ENCODE peak calls at places on chromosomes 2 and 18, in six cellular contexts. One of them, this sample, is unnamed. For H3K4me1, the result is how much of the 10 kb centered on the place peaks cover.

GRCh38 chr2:88057437-88057844 is 1.9 kb upstream of the KRCC1 start:
- DNase-seq in PC-9: no peak
- DNase-seq in neural progenitor cell: no peak
- DNase-seq in kidney: no peak
- DNase-seq in Panc1: no peak
- DNase-seq in CD8-positive, alpha-beta T cell: no peak
- DNase-seq in this sample: no peak

GRCh38 chr18:58349650-58350049 is 279.2 kb downstream of the ALPK2 start:
- DNase-seq in PC-9: no peak
- DNase-seq in neural progenitor cell: no peak
- DNase-seq in kidney: no peak
- DNase-seq in Panc1: no peak
- DNase-seq in CD8-positive, alpha-beta T cell: no peak
- DNase-seq in this sample: no peak

GRCh38 chr2:149033716-149034115 is 4.8 kb upstream of the LYPD6B start:
- DNase-seq in PC-9: no peak
- DNase-seq in neural progenitor cell: peak
- DNase-seq in kidney: no peak
- DNase-seq in Panc1: no peak
- DNase-seq in CD8-positive, alpha-beta T cell: no peak
- DNase-seq in this sample: no peak

GRCh38 chr2:6866239-6866745 is 585 bp upstream of the CMPK2 start:
- DNase-seq in PC-9: no peak
- DNase-seq in neural progenitor cell: peak
- DNase-seq in kidney: no peak
- DNase-seq in Panc1: no peak
- DNase-seq in CD8-positive, alpha-beta T cell: peak
- DNase-seq in this sample: peak

GRCh38 chr18:44149706-44150105 is 531.0 kb upstream of the SETBP1 start:
- DNase-seq in PC-9: peak
- DNase-seq in neural progenitor cell: no peak
- DNase-seq in kidney: no peak
- DNase-seq in Panc1: no peak
- DNase-seq in CD8-positive, alpha-beta T cell: no peak
- DNase-seq in this sample: no peak

GRCh38 chr2:69053416-69053965 is 40.5 kb downstream of the ANTXR1 start:
- DNase-seq in PC-9: no peak
- DNase-seq in neural progenitor cell: no peak
- DNase-seq in kidney: no peak
- DNase-seq in Panc1: no peak
- DNase-seq in CD8-positive, alpha-beta T cell: no peak
- DNase-seq in this sample: no peak

GRCh38 chr2:226220511-226220910 is 579.1 kb downstream of the IRS1 start:
- DNase-seq in PC-9: no peak
- DNase-seq in neural progenitor cell: no peak
- DNase-seq in kidney: no peak
- DNase-seq in Panc1: no peak
- DNase-seq in CD8-positive, alpha-beta T cell: no peak
- DNase-seq in this sample: no peak

GRCh38 chr18:54946149-54946581 is 13.1 kb downstream of the CCDC68 start:
- DNase-seq in PC-9: peak
- DNase-seq in neural progenitor cell: no peak
- DNase-seq in kidney: no peak
- DNase-seq in Panc1: no peak
- DNase-seq in CD8-positive, alpha-beta T cell: no peak
- DNase-seq in this sample: peak

GRCh38 chr2:161434127-161434526 is 18.0 kb downstream of the TBR1 start:
- DNase-seq in PC-9: no peak
- DNase-seq in neural progenitor cell: no peak
- DNase-seq in kidney: no peak
- DNase-seq in Panc1: no peak
- DNase-seq in CD8-positive, alpha-beta T cell: no peak
- DNase-seq in this sample: no peak

GRCh38 chr2:52518673-52519072 is 1248.9 kb upstream of the CHAC2 start:
- DNase-seq in PC-9: no peak
- DNase-seq in neural progenitor cell: no peak
- DNase-seq in kidney: no peak
- DNase-seq in Panc1: no peak
- DNase-seq in CD8-positive, alpha-beta T cell: no peak
- DNase-seq in this sample: no peak

GRCh38 chr2:167183916-167184315 is 295.6 kb downstream of the XIRP2 start:
- DNase-seq in PC-9: no peak
- DNase-seq in neural progenitor cell: no peak
- DNase-seq in kidney: no peak
- DNase-seq in Panc1: no peak
- DNase-seq in CD8-positive, alpha-beta T cell: no peak
- DNase-seq in this sample: no peak

GRCh38 chr2:196808281-196808680 is 874 bp downstream of the C2orf66 start:
- DNase-seq in PC-9: no peak
- DNase-seq in neural progenitor cell: no peak
- DNase-seq in kidney: no peak
- DNase-seq in Panc1: no peak
- DNase-seq in CD8-positive, alpha-beta T cell: no peak
- DNase-seq in this sample: peak

GRCh38 chr2:148023861-148024260 is 3.0 kb downstream of the MBD5 start:
- DNase-seq in PC-9: no peak
- DNase-seq in neural progenitor cell: no peak
- DNase-seq in kidney: no peak
- DNase-seq in Panc1: no peak
- DNase-seq in CD8-positive, alpha-beta T cell: no peak
- DNase-seq in this sample: peak

GRCh38 chr2:146031158-146031557 is 1511.2 kb upstream of the ZEB2 start:
- DNase-seq in PC-9: no peak
- DNase-seq in neural progenitor cell: no peak
- DNase-seq in kidney: no peak
- DNase-seq in Panc1: no peak
- DNase-seq in CD8-positive, alpha-beta T cell: no peak
- DNase-seq in this sample: no peak

GRCh38 chr2:204664708-204665121 is 119.4 kb downstream of the PARD3B start:
- DNase-seq in PC-9: peak
- DNase-seq in neural progenitor cell: no peak
- DNase-seq in kidney: no peak
- DNase-seq in Panc1: no peak
- DNase-seq in CD8-positive, alpha-beta T cell: no peak
- DNase-seq in this sample: no peak

GRCh38 chr2:241804326-241805276 is 4.4 kb upstream of the NEU4 start:
- DNase-seq in PC-9: no peak
- DNase-seq in neural progenitor cell: no peak
- DNase-seq in kidney: peak
- DNase-seq in Panc1: no peak
- DNase-seq in CD8-positive, alpha-beta T cell: peak
- DNase-seq in this sample: no peak

GRCh38 chr2:46988733-46989481 is 73.3 kb upstream of the MCFD2 start:
- DNase-seq in PC-9: no peak
- DNase-seq in neural progenitor cell: peak
- DNase-seq in kidney: no peak
- DNase-seq in Panc1: no peak
- DNase-seq in CD8-positive, alpha-beta T cell: no peak
- DNase-seq in this sample: no peak

GRCh38 chr18:2111456-2111855 is 459.8 kb downstream of the METTL4 start:
- DNase-seq in PC-9: peak
- DNase-seq in neural progenitor cell: no peak
- DNase-seq in kidney: no peak
- DNase-seq in Panc1: no peak
- DNase-seq in CD8-positive, alpha-beta T cell: no peak
- DNase-seq in this sample: no peak

GRCh38 chr2:32864761-32865160 is 82.0 kb upstream of the LTBP1 start:
- DNase-seq in PC-9: no peak
- DNase-seq in neural progenitor cell: no peak
- DNase-seq in kidney: no peak
- DNase-seq in Panc1: no peak
- DNase-seq in CD8-positive, alpha-beta T cell: no peak
- DNase-seq in this sample: no peak

GRCh38 chr2:219571311-219572236 is at the start of gene OBSL1:
- DNase-seq in PC-9: peak
- DNase-seq in neural progenitor cell: peak
- DNase-seq in kidney: peak
- DNase-seq in Panc1: no peak
- DNase-seq in CD8-positive, alpha-beta T cell: no peak
- DNase-seq in this sample: no peak

GRCh38 chr2:74046441-74046840 is 61.7 kb downstream of the TET3 start:
- DNase-seq in PC-9: no peak
- DNase-seq in neural progenitor cell: no peak
- DNase-seq in kidney: no peak
- DNase-seq in Panc1: no peak
- DNase-seq in CD8-positive, alpha-beta T cell: no peak
- DNase-seq in this sample: no peak

GRCh38 chr18:3689091-3689490 is 239.1 kb downstream of the TGIF1 start:
- DNase-seq in PC-9: no peak
- DNase-seq in neural progenitor cell: no peak
- DNase-seq in kidney: no peak
- DNase-seq in Panc1: no peak
- DNase-seq in CD8-positive, alpha-beta T cell: no peak
- DNase-seq in this sample: no peak

GRCh38 chr2:72630767-72631166 is 195.1 kb downstream of the EXOC6B start:
- DNase-seq in PC-9: no peak
- DNase-seq in neural progenitor cell: no peak
- DNase-seq in kidney: no peak
- DNase-seq in Panc1: no peak
- DNase-seq in CD8-positive, alpha-beta T cell: no peak
- DNase-seq in this sample: no peak

GRCh38 chr18:8084160-8084559 is 517.0 kb downstream of the PTPRM start:
- DNase-seq in PC-9: no peak
- DNase-seq in neural progenitor cell: peak
- DNase-seq in kidney: no peak
- DNase-seq in Panc1: no peak
- DNase-seq in CD8-positive, alpha-beta T cell: no peak
- DNase-seq in this sample: peak

GRCh38 chr2:218290316-218291261 is 1.7 kb downstream of the TMBIM1 start:
- DNase-seq in PC-9: no peak
- DNase-seq in neural progenitor cell: no peak
- DNase-seq in kidney: no peak
- DNase-seq in Panc1: no peak
- DNase-seq in CD8-positive, alpha-beta T cell: peak
- DNase-seq in this sample: peak

GRCh38 chr2:112701092-112701491 is 19.7 kb upstream of the NT5DC4 start:
- DNase-seq in PC-9: no peak
- DNase-seq in neural progenitor cell: no peak
- DNase-seq in kidney: no peak
- DNase-seq in Panc1: no peak
- DNase-seq in CD8-positive, alpha-beta T cell: no peak
- DNase-seq in this sample: no peak

GRCh38 chr2:117958186-117958585 is 55.7 kb downstream of the CCDC93 start:
- DNase-seq in PC-9: peak
- DNase-seq in neural progenitor cell: no peak
- DNase-seq in kidney: no peak
- DNase-seq in Panc1: peak
- DNase-seq in CD8-positive, alpha-beta T cell: no peak
- DNase-seq in this sample: no peak

GRCh38 chr2:43133336-43133707 is 93.1 kb downstream of the ZFP36L2 start:
- DNase-seq in PC-9: no peak
- DNase-seq in neural progenitor cell: no peak
- DNase-seq in kidney: peak
- DNase-seq in Panc1: no peak
- DNase-seq in CD8-positive, alpha-beta T cell: no peak
- DNase-seq in this sample: no peak

GRCh38 chr2:32061973-32062861 is 1.1 kb upstream of the SPAST start:
- DNase-seq in PC-9: peak
- DNase-seq in neural progenitor cell: peak
- DNase-seq in kidney: no peak
- DNase-seq in Panc1: no peak
- DNase-seq in CD8-positive, alpha-beta T cell: no peak
- DNase-seq in this sample: peak

GRCh38 chr18:11005528-11005927 is 143.8 kb downstream of the PIEZO2 start:
- DNase-seq in PC-9: no peak
- DNase-seq in neural progenitor cell: peak
- DNase-seq in kidney: no peak
- DNase-seq in Panc1: peak
- DNase-seq in CD8-positive, alpha-beta T cell: no peak
- DNase-seq in this sample: no peak

GRCh38 chr2:136901732-136902131 is 136.4 kb downstream of the THSD7B start:
- DNase-seq in PC-9: no peak
- DNase-seq in neural progenitor cell: no peak
- DNase-seq in kidney: no peak
- DNase-seq in Panc1: no peak
- DNase-seq in CD8-positive, alpha-beta T cell: no peak
- DNase-seq in this sample: no peak

GRCh38 chr18:58692420-58693185 is 21.3 kb downstream of the MALT1 start:
- DNase-seq in PC-9: no peak
- DNase-seq in neural progenitor cell: no peak
- DNase-seq in kidney: no peak
- DNase-seq in Panc1: no peak
- DNase-seq in CD8-positive, alpha-beta T cell: no peak
- DNase-seq in this sample: no peak

GRCh38 chr2:217953531-217953932 is 49.3 kb downstream of the TNS1 start:
- DNase-seq in PC-9: no peak
- DNase-seq in neural progenitor cell: no peak
- DNase-seq in kidney: peak
- DNase-seq in Panc1: no peak
- DNase-seq in CD8-positive, alpha-beta T cell: no peak
- DNase-seq in this sample: no peak

GRCh38 chr2:234597576-234597861 is 100.6 kb upstream of the ARL4C start:
- DNase-seq in PC-9: no peak
- DNase-seq in neural progenitor cell: no peak
- DNase-seq in kidney: no peak
- DNase-seq in Panc1: no peak
- DNase-seq in CD8-positive, alpha-beta T cell: no peak
- DNase-seq in this sample: no peak
- H3K27ac ChIP-seq in PC-9: no peak
- H3K27ac ChIP-seq in neural progenitor cell: no peak
- H3K27ac ChIP-seq in kidney: no peak
- H3K27ac ChIP-seq in Panc1: no peak
- H3K27ac ChIP-seq in CD8-positive, alpha-beta T cell: no peak
- H3K27ac ChIP-seq in this sample: no peak

GRCh38 chr2:240595381-240596079 is 9.0 kb downstream of the CAPN10 start:
- DNase-seq in PC-9: no peak
- DNase-seq in neural progenitor cell: peak
- DNase-seq in kidney: peak
- DNase-seq in Panc1: no peak
- DNase-seq in CD8-positive, alpha-beta T cell: peak
- DNase-seq in this sample: no peak
- TF ChIP-seq CTCF in PC-9: no peak
- TF ChIP-seq CTCF in neural progenitor cell: peak
- TF ChIP-seq CTCF in kidney: no peak
- TF ChIP-seq CTCF in Panc1: no peak
- TF ChIP-seq CTCF in CD8-positive, alpha-beta T cell: no peak
- TF ChIP-seq CTCF in this sample: peak

DNA sequence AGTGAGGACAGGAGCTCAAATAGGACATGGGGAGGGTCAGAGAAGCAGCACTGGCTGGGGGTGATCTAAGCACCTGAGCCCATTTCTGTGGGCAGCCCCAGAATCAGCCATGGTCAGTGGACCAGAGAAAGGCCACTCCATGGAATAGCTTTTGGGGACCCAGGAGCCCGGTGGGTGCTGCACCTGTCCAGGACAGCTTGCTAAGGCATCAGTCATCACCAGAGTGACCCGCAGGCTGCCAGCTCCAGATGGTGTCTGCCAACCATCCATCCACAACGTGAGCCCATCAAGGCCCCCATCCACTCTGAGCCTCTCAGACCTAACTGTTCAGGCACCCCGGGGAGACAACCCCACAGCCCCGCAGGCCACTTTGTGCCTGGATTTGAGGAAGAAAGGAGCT is 23.6 kb upstream of the COL6A3 start:
- DNase-seq in PC-9: no peak
- DNase-seq in neural progenitor cell: no peak
- DNase-seq in kidney: no peak
- DNase-seq in Panc1: no peak
- DNase-seq in CD8-positive, alpha-beta T cell: no peak
- DNase-seq in this sample: no peak
- H3K4me1 ChIP-seq in PC-9: under half
- H3K4me1 ChIP-seq in neural progenitor cell: under half
- H3K4me1 ChIP-seq in kidney: under half
- H3K4me1 ChIP-seq in Panc1: under half
- H3K4me1 ChIP-seq in CD8-positive, alpha-beta T cell: half or more
- H3K4me1 ChIP-seq in this sample: under half

GRCh38 chr2:123771928-123772632 is 253.0 kb upstream of the CNTNAP5 start:
- DNase-seq in PC-9: no peak
- DNase-seq in neural progenitor cell: no peak
- DNase-seq in kidney: no peak
- DNase-seq in Panc1: no peak
- DNase-seq in CD8-positive, alpha-beta T cell: no peak
- DNase-seq in this sample: no peak
- H3K27ac ChIP-seq in PC-9: no peak
- H3K27ac ChIP-seq in neural progenitor cell: no peak
- H3K27ac ChIP-seq in kidney: no peak
- H3K27ac ChIP-seq in Panc1: no peak
- H3K27ac ChIP-seq in CD8-positive, alpha-beta T cell: no peak
- H3K27ac ChIP-seq in this sample: no peak

This sample was measured in MM.1S.